ENCODE peak calls at places on chromosomes 2 and 18, in four cellular contexts. One of them, this sample, is unnamed.

GRCh38 chr2:238709324-238709723 is 138.6 kb upstream of the TWIST2 start:
- DNase-seq in dorsolateral prefrontal cortex: no peak
- DNase-seq in sigmoid colon: no peak
- DNase-seq in HFFc6: no peak
- DNase-seq in this sample: no peak

GRCh38 chr2:241009601-241010530 is 11.4 kb downstream of the SNED1 start:
- DNase-seq in dorsolateral prefrontal cortex: no peak
- DNase-seq in sigmoid colon: peak
- DNase-seq in HFFc6: peak
- DNase-seq in this sample: peak

GRCh38 chr2:120869659-120870466 is 134.2 kb downstream of the GLI2 start:
- DNase-seq in dorsolateral prefrontal cortex: no peak
- DNase-seq in sigmoid colon: peak
- DNase-seq in HFFc6: peak
- DNase-seq in this sample: no peak

GRCh38 chr2:147033046-147033445 is 811.8 kb upstream of the ACVR2A start:
- DNase-seq in dorsolateral prefrontal cortex: no peak
- DNase-seq in sigmoid colon: no peak
- DNase-seq in HFFc6: no peak
- DNase-seq in this sample: no peak

GRCh38 chr2:126884861-126885481 is 13.7 kb upstream of the TEX51 start:
- DNase-seq in dorsolateral prefrontal cortex: no peak
- DNase-seq in sigmoid colon: no peak
- DNase-seq in HFFc6: no peak
- DNase-seq in this sample: no peak

GRCh38 chr18:5294618-5295230 is 802 bp downstream of the ZBTB14 start:
- DNase-seq in dorsolateral prefrontal cortex: peak
- DNase-seq in sigmoid colon: peak
- DNase-seq in HFFc6: peak
- DNase-seq in this sample: peak

GRCh38 chr2:208101716-208102631 is 22.4 kb downstream of the CRYGD start:
- DNase-seq in dorsolateral prefrontal cortex: no peak
- DNase-seq in sigmoid colon: no peak
- DNase-seq in HFFc6: peak
- DNase-seq in this sample: no peak

GRCh38 chr2:112138143-112139032 is at the start of gene FBLN7:
- DNase-seq in dorsolateral prefrontal cortex: no peak
- DNase-seq in sigmoid colon: no peak
- DNase-seq in HFFc6: no peak
- DNase-seq in this sample: no peak

GRCh38 chr2:204678031-204678430 is 132.8 kb downstream of the PARD3B start:
- DNase-seq in dorsolateral prefrontal cortex: no peak
- DNase-seq in sigmoid colon: no peak
- DNase-seq in HFFc6: no peak
- DNase-seq in this sample: no peak

GRCh38 chr2:42102606-42103450 is 55.0 kb downstream of the PKDCC start:
- DNase-seq in dorsolateral prefrontal cortex: no peak
- DNase-seq in sigmoid colon: peak
- DNase-seq in HFFc6: no peak
- DNase-seq in this sample: peak

GRCh38 chr2:112812318-112813042 is 24.1 kb downstream of the IL1B start:
- DNase-seq in dorsolateral prefrontal cortex: no peak
- DNase-seq in sigmoid colon: no peak
- DNase-seq in HFFc6: peak
- DNase-seq in this sample: no peak

GRCh38 chr18:3455938-3456685 is 6.1 kb downstream of the TGIF1 start:
- DNase-seq in dorsolateral prefrontal cortex: no peak
- DNase-seq in sigmoid colon: no peak
- DNase-seq in HFFc6: peak
- DNase-seq in this sample: no peak

GRCh38 chr2:149544692-149545091 is 42.9 kb downstream of the MMADHC start:
- DNase-seq in dorsolateral prefrontal cortex: no peak
- DNase-seq in sigmoid colon: no peak
- DNase-seq in HFFc6: no peak
- DNase-seq in this sample: no peak

GRCh38 chr2:142834003-142834402 is 43.5 kb upstream of the KYNU start:
- DNase-seq in dorsolateral prefrontal cortex: no peak
- DNase-seq in sigmoid colon: no peak
- DNase-seq in HFFc6: no peak
- DNase-seq in this sample: no peak

GRCh38 chr18:68387246-68387645 is 327.7 kb downstream of the TMX3 start:
- DNase-seq in dorsolateral prefrontal cortex: no peak
- DNase-seq in sigmoid colon: no peak
- DNase-seq in HFFc6: peak
- DNase-seq in this sample: no peak

GRCh38 chr18:10032331-10032979 is 118.6 kb downstream of the VAPA start:
- DNase-seq in dorsolateral prefrontal cortex: no peak
- DNase-seq in sigmoid colon: no peak
- DNase-seq in HFFc6: no peak
- DNase-seq in this sample: no peak

GRCh38 chr2:18752667-18753422 is 163.5 kb upstream of the NT5C1B start:
- DNase-seq in dorsolateral prefrontal cortex: no peak
- DNase-seq in sigmoid colon: no peak
- DNase-seq in HFFc6: peak
- DNase-seq in this sample: no peak

GRCh38 chr2:191314697-191315364 is 69.6 kb downstream of the MYO1B start:
- DNase-seq in dorsolateral prefrontal cortex: no peak
- DNase-seq in sigmoid colon: no peak
- DNase-seq in HFFc6: no peak
- DNase-seq in this sample: no peak

GRCh38 chr2:212677466-212677865 is 138.9 kb upstream of the ERBB4 start:
- DNase-seq in dorsolateral prefrontal cortex: no peak
- DNase-seq in sigmoid colon: no peak
- DNase-seq in HFFc6: no peak
- DNase-seq in this sample: no peak

GRCh38 chr2:228181098-228182019 is at the start of gene SPHKAP:
- DNase-seq in dorsolateral prefrontal cortex: no peak
- DNase-seq in sigmoid colon: no peak
- DNase-seq in HFFc6: no peak
- DNase-seq in this sample: no peak

GRCh38 chr2:86000938-86001312 is 104.8 kb downstream of the POLR1A start:
- DNase-seq in dorsolateral prefrontal cortex: no peak
- DNase-seq in sigmoid colon: no peak
- DNase-seq in HFFc6: no peak
- DNase-seq in this sample: no peak

GRCh38 chr18:32349728-32350395 is 120.8 kb downstream of the GAREM1 start:
- DNase-seq in dorsolateral prefrontal cortex: no peak
- DNase-seq in sigmoid colon: peak
- DNase-seq in HFFc6: peak
- DNase-seq in this sample: no peak

GRCh38 chr2:84077504-84077903 is 381.6 kb downstream of the SUCLG1 start:
- DNase-seq in dorsolateral prefrontal cortex: no peak
- DNase-seq in sigmoid colon: no peak
- DNase-seq in HFFc6: no peak
- DNase-seq in this sample: no peak

GRCh38 chr2:46655551-46656436 is 176.4 kb downstream of the TMEM247 start:
- DNase-seq in dorsolateral prefrontal cortex: no peak
- DNase-seq in sigmoid colon: no peak
- DNase-seq in HFFc6: peak
- DNase-seq in this sample: no peak

GRCh38 chr2:110770696-110771425 is 38.5 kb downstream of the ACOXL start:
- DNase-seq in dorsolateral prefrontal cortex: no peak
- DNase-seq in sigmoid colon: no peak
- DNase-seq in HFFc6: peak
- DNase-seq in this sample: no peak

GRCh38 chr18:13680612-13681011 is 45.7 kb downstream of the FAM210A start:
- DNase-seq in dorsolateral prefrontal cortex: no peak
- DNase-seq in sigmoid colon: no peak
- DNase-seq in HFFc6: no peak
- DNase-seq in this sample: no peak

GRCh38 chr2:109736177-109736827 is 57.8 kb upstream of the RGPD5 start:
- DNase-seq in dorsolateral prefrontal cortex: no peak
- DNase-seq in sigmoid colon: peak
- DNase-seq in HFFc6: peak
- DNase-seq in this sample: no peak

GRCh38 chr2:69083126-69083733 is 70.3 kb downstream of the ANTXR1 start:
- DNase-seq in dorsolateral prefrontal cortex: no peak
- DNase-seq in sigmoid colon: no peak
- DNase-seq in HFFc6: peak
- DNase-seq in this sample: no peak

GRCh38 chr2:172928754-172929153 is 146.9 kb upstream of the MAP3K20 start:
- DNase-seq in dorsolateral prefrontal cortex: no peak
- DNase-seq in sigmoid colon: no peak
- DNase-seq in HFFc6: peak
- DNase-seq in this sample: no peak

GRCh38 chr2:58480191-58480590 is 239.1 kb upstream of the FANCL start:
- DNase-seq in dorsolateral prefrontal cortex: no peak
- DNase-seq in sigmoid colon: no peak
- DNase-seq in HFFc6: no peak
- DNase-seq in this sample: no peak

GRCh38 chr18:24488824-24489493 is 28.5 kb downstream of the HRH4 start:
- DNase-seq in dorsolateral prefrontal cortex: no peak
- DNase-seq in sigmoid colon: no peak
- DNase-seq in HFFc6: peak
- DNase-seq in this sample: no peak

GRCh38 chr2:75548036-75548573 is 12.6 kb downstream of the EVA1A start:
- DNase-seq in dorsolateral prefrontal cortex: no peak
- DNase-seq in sigmoid colon: no peak
- DNase-seq in HFFc6: no peak
- DNase-seq in this sample: no peak

GRCh38 chr2:202405798-202406197 is 29.7 kb downstream of the BMPR2 start:
- DNase-seq in dorsolateral prefrontal cortex: no peak
- DNase-seq in sigmoid colon: no peak
- DNase-seq in HFFc6: no peak
- DNase-seq in this sample: no peak

GRCh38 chr2:86673976-86674670 is 46.0 kb upstream of the RMND5A start:
- DNase-seq in dorsolateral prefrontal cortex: no peak
- DNase-seq in sigmoid colon: no peak
- DNase-seq in HFFc6: no peak
- DNase-seq in this sample: no peak

GRCh38 chr2:203928849-203929248 is 7.7 kb upstream of the ICOS start:
- DNase-seq in dorsolateral prefrontal cortex: no peak
- DNase-seq in sigmoid colon: no peak
- DNase-seq in HFFc6: no peak
- DNase-seq in this sample: no peak

DNA sequence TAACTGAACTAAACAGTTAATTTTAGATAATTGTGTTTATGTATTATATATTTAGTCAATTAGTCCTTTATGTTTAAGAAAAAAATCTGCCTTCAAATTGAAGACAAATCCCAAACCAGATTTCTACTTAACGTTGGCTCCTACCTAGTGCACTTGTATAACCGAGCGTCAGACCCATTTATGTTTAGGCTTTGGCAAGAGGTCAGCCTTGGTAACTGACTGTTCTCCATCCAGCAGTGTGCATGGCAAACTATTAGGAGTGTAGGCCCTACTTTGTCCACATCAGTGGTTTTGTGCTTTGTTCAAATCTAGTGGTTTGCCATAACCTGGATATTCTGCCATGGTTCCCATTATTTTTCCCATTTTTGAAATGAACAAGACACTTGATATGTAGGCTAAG is 114.8 kb downstream of the MIB1 start:
- DNase-seq in dorsolateral prefrontal cortex: no peak
- DNase-seq in sigmoid colon: no peak
- DNase-seq in HFFc6: no peak
- DNase-seq in this sample: no peak
- TF ChIP-seq CTCF in dorsolateral prefrontal cortex: no peak
- TF ChIP-seq CTCF in sigmoid colon: no peak
- TF ChIP-seq CTCF in HFFc6: no peak
- TF ChIP-seq CTCF in this sample: no peak

GRCh38 chr18:50848038-50848437 is 28.2 kb upstream of the MRO start:
- DNase-seq in dorsolateral prefrontal cortex: no peak
- DNase-seq in sigmoid colon: no peak
- DNase-seq in HFFc6: no peak
- DNase-seq in this sample: no peak
- TF ChIP-seq CTCF in dorsolateral prefrontal cortex: no peak
- TF ChIP-seq CTCF in sigmoid colon: no peak
- TF ChIP-seq CTCF in HFFc6: no peak
- TF ChIP-seq CTCF in this sample: no peak

GRCh38 chr2:45452866-45453265 is 158.2 kb downstream of the SRBD1 start:
- DNase-seq in dorsolateral prefrontal cortex: no peak
- DNase-seq in sigmoid colon: peak
- DNase-seq in HFFc6: peak
- DNase-seq in this sample: no peak
- TF ChIP-seq CTCF in dorsolateral prefrontal cortex: no peak
- TF ChIP-seq CTCF in sigmoid colon: no peak
- TF ChIP-seq CTCF in HFFc6: no peak
- TF ChIP-seq CTCF in this sample: no peak

DNA sequence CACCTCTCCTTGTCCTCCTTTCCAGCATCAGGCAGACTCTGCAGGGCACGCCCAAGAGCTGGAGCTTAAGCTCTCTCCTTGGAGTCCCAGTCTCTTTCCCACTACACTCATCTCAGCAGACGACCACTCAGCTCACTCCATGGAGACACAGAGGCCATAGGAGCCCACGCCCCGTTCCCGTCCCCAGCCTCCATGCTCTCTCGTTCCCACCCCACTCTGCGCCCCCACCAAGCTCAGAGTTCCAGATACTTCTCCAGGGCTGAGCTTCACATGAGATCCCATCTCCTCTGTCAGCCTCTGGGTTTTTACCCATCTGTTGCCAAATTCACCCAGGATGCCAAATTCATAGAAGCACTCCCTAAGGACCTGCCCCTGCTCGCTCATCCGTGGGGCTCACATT is 87.3 kb downstream of the MALT1 start:
- DNase-seq in dorsolateral prefrontal cortex: no peak
- DNase-seq in sigmoid colon: no peak
- DNase-seq in HFFc6: no peak
- DNase-seq in this sample: no peak
- TF ChIP-seq CTCF in dorsolateral prefrontal cortex: no peak
- TF ChIP-seq CTCF in sigmoid colon: no peak
- TF ChIP-seq CTCF in HFFc6: no peak
- TF ChIP-seq CTCF in this sample: no peak

GRCh38 chr2:1543776-1544477 is 130.7 kb downstream of the TPO start:
- DNase-seq in dorsolateral prefrontal cortex: no peak
- DNase-seq in sigmoid colon: no peak
- DNase-seq in HFFc6: no peak
- DNase-seq in this sample: no peak

GRCh38 chr2:1544478-1545069 is 131.3 kb downstream of the TPO start:
- DNase-seq in dorsolateral prefrontal cortex: no peak
- DNase-seq in sigmoid colon: no peak
- DNase-seq in HFFc6: peak
- DNase-seq in this sample: no peak

GRCh38 chr2:1546023-1546591 is 132.8 kb downstream of the TPO start:
- DNase-seq in dorsolateral prefrontal cortex: no peak
- DNase-seq in sigmoid colon: no peak
- DNase-seq in HFFc6: peak
- DNase-seq in this sample: no peak

GRCh38 chr2:1548910-1549673 is 135.8 kb downstream of the TPO start:
- DNase-seq in dorsolateral prefrontal cortex: no peak
- DNase-seq in sigmoid colon: no peak
- DNase-seq in HFFc6: peak
- DNase-seq in this sample: no peak

DNA sequence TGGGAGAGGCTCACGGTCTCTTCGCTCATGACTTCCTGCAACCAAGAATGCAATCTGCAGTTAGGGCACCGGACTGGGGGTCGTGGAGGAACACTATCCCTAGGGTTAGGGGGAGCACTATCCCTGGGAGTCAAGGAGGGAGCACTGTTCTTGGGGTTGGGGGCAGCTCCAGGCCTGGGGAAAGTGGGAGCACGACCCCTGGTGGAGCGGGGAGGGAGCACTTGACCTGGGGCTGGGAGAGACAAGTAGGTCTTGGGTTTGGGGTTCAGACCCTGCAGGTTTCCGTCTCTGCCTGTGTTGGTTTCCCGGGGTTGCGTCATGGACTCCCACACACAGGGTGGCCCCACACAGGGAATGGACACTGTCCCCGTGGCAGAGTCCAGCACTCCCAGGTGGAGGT is 133.6 kb downstream of the TPO start:
- DNase-seq in dorsolateral prefrontal cortex: no peak
- DNase-seq in sigmoid colon: no peak
- DNase-seq in HFFc6: no peak
- DNase-seq in this sample: no peak
- TF ChIP-seq CTCF in dorsolateral prefrontal cortex: no peak
- TF ChIP-seq CTCF in sigmoid colon: no peak
- TF ChIP-seq CTCF in HFFc6: peak
- TF ChIP-seq CTCF in this sample: no peak

This sample was measured in type B pancreatic cell.